ENCODE peak calls at places on chromosomes 3 and 15, in nine cellular contexts. One of them, this sample, is unnamed.

GRCh38 chr3:178513539-178514410 is 22.5 kb upstream of the KCNMB2 start:
- DNase-seq in aorta: no peak
- DNase-seq in brain microvascular endothelial cell: no peak
- DNase-seq in heart left ventricle: no peak
- DNase-seq in coronary artery: no peak
- DNase-seq in mesendoderm: no peak
- DNase-seq in A549: no peak
- DNase-seq in hepatocyte: no peak
- DNase-seq in upper lobe of right lung: no peak
- DNase-seq in this sample: no peak

GRCh38 chr15:87779746-87780145 is 476.8 kb downstream of the NTRK3 start:
- DNase-seq in aorta: no peak
- DNase-seq in brain microvascular endothelial cell: no peak
- DNase-seq in heart left ventricle: no peak
- DNase-seq in coronary artery: no peak
- DNase-seq in mesendoderm: no peak
- DNase-seq in A549: no peak
- DNase-seq in hepatocyte: no peak
- DNase-seq in upper lobe of right lung: no peak
- DNase-seq in this sample: no peak

GRCh38 chr3:39147711-39148115 is 5.7 kb downstream of the CSRNP1 start:
- DNase-seq in aorta: no peak
- DNase-seq in brain microvascular endothelial cell: peak
- DNase-seq in heart left ventricle: peak
- DNase-seq in coronary artery: peak
- DNase-seq in mesendoderm: peak
- DNase-seq in A549: no peak
- DNase-seq in hepatocyte: peak
- DNase-seq in upper lobe of right lung: no peak
- DNase-seq in this sample: no peak

GRCh38 chr3:188546835-188547670 is 393.1 kb downstream of the LPP start:
- DNase-seq in aorta: no peak
- DNase-seq in brain microvascular endothelial cell: peak
- DNase-seq in heart left ventricle: no peak
- DNase-seq in coronary artery: no peak
- DNase-seq in mesendoderm: peak
- DNase-seq in A549: peak
- DNase-seq in hepatocyte: peak
- DNase-seq in upper lobe of right lung: no peak
- DNase-seq in this sample: peak

GRCh38 chr3:84223512-84223911 is 735.3 kb upstream of the CADM2 start:
- DNase-seq in aorta: no peak
- DNase-seq in brain microvascular endothelial cell: no peak
- DNase-seq in heart left ventricle: no peak
- DNase-seq in coronary artery: no peak
- DNase-seq in mesendoderm: peak
- DNase-seq in A549: no peak
- DNase-seq in hepatocyte: no peak
- DNase-seq in upper lobe of right lung: no peak
- DNase-seq in this sample: no peak

GRCh38 chr3:55191911-55192787 is 264.3 kb upstream of the LRTM1 start:
- DNase-seq in aorta: no peak
- DNase-seq in brain microvascular endothelial cell: peak
- DNase-seq in heart left ventricle: no peak
- DNase-seq in coronary artery: no peak
- DNase-seq in mesendoderm: no peak
- DNase-seq in A549: no peak
- DNase-seq in hepatocyte: no peak
- DNase-seq in upper lobe of right lung: no peak
- DNase-seq in this sample: no peak

GRCh38 chr3:136883967-136884720 is 22.1 kb downstream of the NCK1 start:
- DNase-seq in aorta: no peak
- DNase-seq in brain microvascular endothelial cell: no peak
- DNase-seq in heart left ventricle: no peak
- DNase-seq in coronary artery: no peak
- DNase-seq in mesendoderm: no peak
- DNase-seq in A549: no peak
- DNase-seq in hepatocyte: no peak
- DNase-seq in upper lobe of right lung: no peak
- DNase-seq in this sample: no peak

GRCh38 chr3:54776601-54777000 is 151.3 kb downstream of the LRTM1 start:
- DNase-seq in aorta: no peak
- DNase-seq in brain microvascular endothelial cell: no peak
- DNase-seq in heart left ventricle: no peak
- DNase-seq in coronary artery: no peak
- DNase-seq in mesendoderm: no peak
- DNase-seq in A549: no peak
- DNase-seq in hepatocyte: no peak
- DNase-seq in upper lobe of right lung: no peak
- DNase-seq in this sample: no peak

GRCh38 chr3:76039431-76039830 is 254.1 kb upstream of the ZNF717 start:
- DNase-seq in aorta: no peak
- DNase-seq in brain microvascular endothelial cell: no peak
- DNase-seq in heart left ventricle: no peak
- DNase-seq in coronary artery: no peak
- DNase-seq in mesendoderm: no peak
- DNase-seq in A549: no peak
- DNase-seq in hepatocyte: no peak
- DNase-seq in upper lobe of right lung: no peak
- DNase-seq in this sample: peak

GRCh38 chr3:195766671-195767070 is 45.1 kb downstream of the MUC4 start:
- DNase-seq in aorta: peak
- DNase-seq in brain microvascular endothelial cell: no peak
- DNase-seq in heart left ventricle: no peak
- DNase-seq in coronary artery: no peak
- DNase-seq in mesendoderm: no peak
- DNase-seq in A549: no peak
- DNase-seq in hepatocyte: no peak
- DNase-seq in upper lobe of right lung: peak
- DNase-seq in this sample: no peak

GRCh38 chr3:17157713-17158112 is 273.0 kb downstream of the PLCL2 start:
- DNase-seq in aorta: no peak
- DNase-seq in brain microvascular endothelial cell: peak
- DNase-seq in heart left ventricle: peak
- DNase-seq in coronary artery: no peak
- DNase-seq in mesendoderm: no peak
- DNase-seq in A549: no peak
- DNase-seq in hepatocyte: no peak
- DNase-seq in upper lobe of right lung: no peak
- DNase-seq in this sample: no peak

DNA sequence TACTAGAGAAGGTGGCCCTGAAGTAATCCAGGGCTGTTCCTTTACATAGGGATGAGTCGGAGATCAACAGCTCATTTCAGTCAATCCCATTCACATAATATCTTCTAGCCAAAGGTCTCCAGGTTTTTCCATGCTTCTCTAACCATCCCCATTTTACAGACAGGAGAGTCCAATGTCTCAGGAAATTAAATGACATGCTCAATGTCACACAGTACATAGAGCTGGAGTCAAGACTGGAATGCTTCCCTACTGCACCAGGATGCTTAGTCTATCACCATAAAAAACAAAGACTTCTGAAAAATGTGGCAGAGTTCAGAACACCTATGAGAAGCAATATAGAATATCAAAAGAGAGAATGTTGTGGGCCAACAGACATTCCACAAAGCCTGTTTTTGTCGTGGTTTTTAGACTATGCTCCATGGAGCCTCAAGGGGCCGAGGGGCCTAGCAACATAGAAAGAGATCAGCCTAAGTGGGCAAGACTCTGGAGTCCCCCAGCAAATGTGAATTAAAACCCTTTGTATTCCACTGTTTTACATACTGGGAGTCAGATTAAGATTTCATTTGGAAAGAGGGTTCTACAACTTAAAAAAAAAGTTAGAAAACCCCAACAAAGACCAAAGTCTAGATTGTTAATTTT is 122.0 kb downstream of the THRB start:
- DNase-seq in aorta: no peak
- DNase-seq in brain microvascular endothelial cell: no peak
- DNase-seq in heart left ventricle: no peak
- DNase-seq in coronary artery: no peak
- DNase-seq in mesendoderm: no peak
- DNase-seq in A549: no peak
- DNase-seq in hepatocyte: no peak
- DNase-seq in upper lobe of right lung: no peak
- DNase-seq in this sample: no peak
- H3K27ac ChIP-seq in aorta: no peak
- H3K27ac ChIP-seq in brain microvascular endothelial cell: no peak
- H3K27ac ChIP-seq in heart left ventricle: peak
- H3K27ac ChIP-seq in coronary artery: no peak
- H3K27ac ChIP-seq in mesendoderm: no peak
- H3K27ac ChIP-seq in A549: no peak
- H3K27ac ChIP-seq in hepatocyte: peak
- H3K27ac ChIP-seq in upper lobe of right lung: no peak
- H3K27ac ChIP-seq in this sample: no peak

GRCh38 chr15:49985463-49985862 is 133.6 kb downstream of the ATP8B4 start:
- DNase-seq in aorta: no peak
- DNase-seq in brain microvascular endothelial cell: no peak
- DNase-seq in heart left ventricle: no peak
- DNase-seq in coronary artery: no peak
- DNase-seq in mesendoderm: no peak
- DNase-seq in A549: no peak
- DNase-seq in hepatocyte: no peak
- DNase-seq in upper lobe of right lung: no peak
- DNase-seq in this sample: no peak
- H3K27ac ChIP-seq in aorta: no peak
- H3K27ac ChIP-seq in brain microvascular endothelial cell: no peak
- H3K27ac ChIP-seq in heart left ventricle: no peak
- H3K27ac ChIP-seq in coronary artery: no peak
- H3K27ac ChIP-seq in mesendoderm: no peak
- H3K27ac ChIP-seq in A549: no peak
- H3K27ac ChIP-seq in hepatocyte: no peak
- H3K27ac ChIP-seq in upper lobe of right lung: no peak
- H3K27ac ChIP-seq in this sample: no peak

GRCh38 chr3:111801697-111802655 is 57.1 kb upstream of the PHLDB2 start:
- DNase-seq in aorta: no peak
- DNase-seq in brain microvascular endothelial cell: peak
- DNase-seq in heart left ventricle: no peak
- DNase-seq in coronary artery: no peak
- DNase-seq in mesendoderm: no peak
- DNase-seq in A549: no peak
- DNase-seq in hepatocyte: peak
- DNase-seq in upper lobe of right lung: no peak
- DNase-seq in this sample: peak
- H3K27ac ChIP-seq in aorta: peak
- H3K27ac ChIP-seq in brain microvascular endothelial cell: peak
- H3K27ac ChIP-seq in heart left ventricle: peak
- H3K27ac ChIP-seq in coronary artery: peak
- H3K27ac ChIP-seq in mesendoderm: no peak
- H3K27ac ChIP-seq in A549: peak
- H3K27ac ChIP-seq in hepatocyte: peak
- H3K27ac ChIP-seq in upper lobe of right lung: peak
- H3K27ac ChIP-seq in this sample: peak

GRCh38 chr15:56770191-56770590 is 36.9 kb upstream of the ZNF280D start:
- DNase-seq in aorta: no peak
- DNase-seq in brain microvascular endothelial cell: no peak
- DNase-seq in heart left ventricle: no peak
- DNase-seq in coronary artery: no peak
- DNase-seq in mesendoderm: no peak
- DNase-seq in A549: no peak
- DNase-seq in hepatocyte: no peak
- DNase-seq in upper lobe of right lung: no peak
- DNase-seq in this sample: no peak

GRCh38 chr15:56763496-56763895 is 30.2 kb upstream of the ZNF280D start:
- DNase-seq in aorta: no peak
- DNase-seq in brain microvascular endothelial cell: no peak
- DNase-seq in heart left ventricle: no peak
- DNase-seq in coronary artery: no peak
- DNase-seq in mesendoderm: no peak
- DNase-seq in A549: no peak
- DNase-seq in hepatocyte: no peak
- DNase-seq in upper lobe of right lung: no peak
- DNase-seq in this sample: no peak

GRCh38 chr15:56767315-56767714 is 34.0 kb upstream of the ZNF280D start:
- DNase-seq in aorta: no peak
- DNase-seq in brain microvascular endothelial cell: no peak
- DNase-seq in heart left ventricle: no peak
- DNase-seq in coronary artery: no peak
- DNase-seq in mesendoderm: no peak
- DNase-seq in A549: no peak
- DNase-seq in hepatocyte: no peak
- DNase-seq in upper lobe of right lung: no peak
- DNase-seq in this sample: no peak

GRCh38 chr15:56763082-56763481 is 29.8 kb upstream of the ZNF280D start:
- DNase-seq in aorta: no peak
- DNase-seq in brain microvascular endothelial cell: no peak
- DNase-seq in heart left ventricle: no peak
- DNase-seq in coronary artery: no peak
- DNase-seq in mesendoderm: no peak
- DNase-seq in A549: no peak
- DNase-seq in hepatocyte: no peak
- DNase-seq in upper lobe of right lung: no peak
- DNase-seq in this sample: no peak

DNA sequence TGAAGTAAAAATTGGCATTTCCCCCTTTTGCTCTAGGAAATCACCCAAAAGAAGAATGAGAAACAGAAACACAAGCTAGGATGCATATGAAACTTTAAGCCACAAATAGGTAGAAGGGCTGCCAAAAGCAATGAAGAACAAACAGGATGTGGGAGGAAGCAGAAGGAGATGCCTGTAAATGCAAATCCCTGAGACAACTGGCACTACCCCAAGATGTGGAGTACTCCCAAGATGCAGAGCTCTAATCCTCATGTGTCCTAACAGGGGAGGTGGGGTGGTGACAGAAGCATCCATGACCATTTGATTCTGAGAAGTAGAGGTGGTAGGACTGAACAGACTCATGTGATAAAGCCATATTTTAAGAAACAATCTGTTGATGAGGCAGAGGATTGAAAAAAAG is 31.9 kb upstream of the ZNF280D start:
- DNase-seq in aorta: no peak
- DNase-seq in brain microvascular endothelial cell: peak
- DNase-seq in heart left ventricle: no peak
- DNase-seq in coronary artery: no peak
- DNase-seq in mesendoderm: no peak
- DNase-seq in A549: no peak
- DNase-seq in hepatocyte: peak
- DNase-seq in upper lobe of right lung: no peak
- DNase-seq in this sample: no peak
- H3K27ac ChIP-seq in aorta: no peak
- H3K27ac ChIP-seq in brain microvascular endothelial cell: no peak
- H3K27ac ChIP-seq in heart left ventricle: no peak
- H3K27ac ChIP-seq in coronary artery: no peak
- H3K27ac ChIP-seq in mesendoderm: no peak
- H3K27ac ChIP-seq in A549: no peak
- H3K27ac ChIP-seq in hepatocyte: no peak
- H3K27ac ChIP-seq in upper lobe of right lung: no peak
- H3K27ac ChIP-seq in this sample: no peak

This sample was measured in RWPE1.